ENCODE peak calls at places on chromosomes 12 and 14, in four cellular contexts. M is IMR-90, G is neuronal stem cell, U is mesenchymal stem cell. Y is an unnamed sample.

GRCh38 chr12:125734137-125734536 is 668.9 kb downstream of the AACS start:
- DNase-seq in M (no peak), G (no peak), U (no peak), Y (no peak)

GRCh38 chr14:34053666-34054065 is 102.8 kb upstream of the EGLN3 start:
- DNase-seq in M (no peak), G (no peak), U (no peak), Y (no peak)

GRCh38 chr12:2403221-2403976 is 350.6 kb downstream of the CACNA1C start:
- DNase-seq in M (no peak), G (no peak), U (no peak), Y (no peak)

GRCh38 chr12:106223485-106224391 is 24.1 kb downstream of the CKAP4 start:
- DNase-seq in M (peak), G (peak), U (peak), Y (peak)

GRCh38 chr12:113161415-113162016 is 12.0 kb downstream of the CFAP73 start:
- DNase-seq in M (no peak), G (peak), U (no peak), Y (peak)

GRCh38 chr14:103231376-103232019 is 102.5 kb upstream of the EIF5 start:
- DNase-seq in M (no peak), G (no peak), U (no peak), Y (no peak)

GRCh38 chr12:14545144-14546124 is 22.2 kb downstream of the PLBD1 start:
- DNase-seq in M (no peak), G (no peak), U (no peak), Y (no peak)

GRCh38 chr12:10409387-10409786 is at the start of gene KLRC4:
- DNase-seq in M (peak), G (no peak), U (peak), Y (no peak)

GRCh38 chr14:105075364-105076295 is 10.4 kb upstream of the GPR132 start:
- DNase-seq in M (peak), G (no peak), U (peak), Y (peak)
- H4K91ac ChIP-seq in M (no peak), G (no peak), U (peak), Y (no peak)

GRCh38 chr14:68251766-68252100 is 432.2 kb downstream of the RAD51B start:
- DNase-seq in M (no peak), G (no peak), U (no peak), Y (no peak)

GRCh38 chr14:68248481-68249255 is 429.1 kb downstream of the RAD51B start:
- DNase-seq in M (peak), G (peak), U (peak), Y (no peak)

GRCh38 chr14:68253381-68253780 is 433.8 kb downstream of the RAD51B start:
- DNase-seq in M (no peak), G (no peak), U (no peak), Y (no peak)

GRCh38 chr14:68249534-68250517 is 430.2 kb downstream of the RAD51B start:
- DNase-seq in M (peak), G (no peak), U (peak), Y (no peak)

GRCh38 chr14:68250950-68251765 is 431.6 kb downstream of the RAD51B start:
- DNase-seq in M (no peak), G (no peak), U (no peak), Y (no peak)
- H4K91ac ChIP-seq in M (peak), G (no peak), U (peak), Y (no peak)

GRCh38 chr14:105022276-105022670 is 1.4 kb upstream of the CDCA4 start:
- DNase-seq in M (no peak), G (no peak), U (no peak), Y (no peak)

GRCh38 chr14:105020815-105021655 is at the start of gene CDCA4:
- DNase-seq in M (peak), G (peak), U (peak), Y (peak)

GRCh38 chr14:105019861-105020814 is 745 bp downstream of the CDCA4 start:
- DNase-seq in M (peak), G (peak), U (peak), Y (no peak)

GRCh38 chr14:105023144-105023543 is 2.3 kb upstream of the CDCA4 start:
- DNase-seq in M (no peak), G (no peak), U (no peak), Y (no peak)

GRCh38 chr14:105021656-105022275 is 883 bp upstream of the CDCA4 start:
- DNase-seq in M (peak), G (no peak), U (no peak), Y (peak)
- H4K91ac ChIP-seq in M (peak), G (no peak), U (no peak), Y (no peak)

GRCh38 chr14:77066555-77067172 is 31.4 kb upstream of the CIPC start:
- DNase-seq in M (no peak), G (no peak), U (no peak), Y (no peak)
- H4K91ac ChIP-seq in M (no peak), G (no peak), U (peak), Y (no peak)

GRCh38 chr12:76007640-76008039 is 23.9 kb downstream of the PHLDA1 start:
- DNase-seq in M (no peak), G (no peak), U (no peak), Y (no peak)
- H4K91ac ChIP-seq in M (no peak), G (no peak), U (peak), Y (no peak)

GRCh38 chr14:97266653-97267052 is 469.5 kb downstream of the VRK1 start:
- DNase-seq in M (no peak), G (no peak), U (peak), Y (no peak)

GRCh38 chr14:97267509-97267908 is 470.3 kb downstream of the VRK1 start:
- DNase-seq in M (no peak), G (no peak), U (no peak), Y (no peak)

GRCh38 chr14:97274626-97275025 is 477.4 kb downstream of the VRK1 start:
- DNase-seq in M (no peak), G (no peak), U (no peak), Y (no peak)

GRCh38 chr14:97273540-97273939 is 476.4 kb downstream of the VRK1 start:
- DNase-seq in M (no peak), G (no peak), U (no peak), Y (no peak)

GRCh38 chr14:97270308-97270707 is 473.1 kb downstream of the VRK1 start:
- DNase-seq in M (no peak), G (no peak), U (no peak), Y (no peak)
- H4K91ac ChIP-seq in M (no peak), G (no peak), U (no peak), Y (no peak)

GRCh38 chr12:80195737-80196136 is 96.4 kb downstream of the OTOGL start:
- DNase-seq in M (no peak), G (no peak), U (no peak), Y (no peak)
- H4K91ac ChIP-seq in M (no peak), G (no peak), U (no peak), Y (no peak)

GRCh38 chr12:54389139-54389508 is 4.6 kb upstream of the ZNF385A start:
- DNase-seq in M (no peak), G (no peak), U (no peak), Y (no peak)
- H4K91ac ChIP-seq in M (no peak), G (no peak), U (no peak), Y (no peak)